ENCODE peak calls at places on chromosomes 3 and 15, in seven cellular contexts. One of them, this sample, is unnamed.

GRCh38 chr3:169945313-169945712 is 21.3 kb upstream of the SEC62 start:
- DNase-seq in fibroblast of pulmonary artery: peak; percentile 12
- DNase-seq in BE2C: no peak
- DNase-seq in GM06990: peak; percentile 75
- DNase-seq in ascending aorta: peak; percentile 20
- DNase-seq in cardiac fibroblast: peak; percentile 35
- DNase-seq in heart left ventricle: peak; percentile 38
- DNase-seq in this sample: no peak

GRCh38 chr3:29493109-29493508 is 212.2 kb downstream of the RBMS3 start:
- DNase-seq in heart left ventricle: no peak
- DNase-seq in fibroblast of pulmonary artery: no peak
- DNase-seq in ascending aorta: no peak
- DNase-seq in cardiac fibroblast: no peak
- DNase-seq in GM06990: no peak
- DNase-seq in BE2C: no peak
- DNase-seq in this sample: no peak

GRCh38 chr3:51830986-51831385 is 30.4 kb upstream of the IQCF2 start:
- DNase-seq in heart left ventricle: no peak
- DNase-seq in fibroblast of pulmonary artery: no peak
- DNase-seq in GM06990: no peak
- DNase-seq in cardiac fibroblast: no peak
- DNase-seq in BE2C: no peak
- DNase-seq in ascending aorta: no peak
- DNase-seq in this sample: no peak

GRCh38 chr3:42439461-42440075 is 29.2 kb upstream of the LYZL4 start:
- DNase-seq in heart left ventricle: no peak
- DNase-seq in cardiac fibroblast: no peak
- DNase-seq in ascending aorta: no peak
- DNase-seq in GM06990: no peak
- DNase-seq in BE2C: no peak
- DNase-seq in fibroblast of pulmonary artery: no peak
- DNase-seq in this sample: no peak

GRCh38 chr3:123732447-123732846 is 147.6 kb upstream of the HACD2 start:
- DNase-seq in GM06990: no peak
- DNase-seq in fibroblast of pulmonary artery: no peak
- DNase-seq in cardiac fibroblast: no peak
- DNase-seq in BE2C: no peak
- DNase-seq in heart left ventricle: no peak
- DNase-seq in ascending aorta: no peak
- DNase-seq in this sample: peak; percentile 93

GRCh38 chr3:123791417-123791816 is 92.7 kb downstream of the MYLK start:
- DNase-seq in fibroblast of pulmonary artery: peak; percentile 94
- DNase-seq in heart left ventricle: no peak
- DNase-seq in cardiac fibroblast: peak; percentile 88
- DNase-seq in GM06990: no peak
- DNase-seq in BE2C: no peak
- DNase-seq in ascending aorta: no peak
- DNase-seq in this sample: no peak

GRCh38 chr3:63142681-63143080 is 135.4 kb upstream of the SYNPR start:
- DNase-seq in BE2C: no peak
- DNase-seq in heart left ventricle: no peak
- DNase-seq in ascending aorta: no peak
- DNase-seq in fibroblast of pulmonary artery: no peak
- DNase-seq in GM06990: no peak
- DNase-seq in cardiac fibroblast: no peak
- DNase-seq in this sample: no peak

GRCh38 chr3:112027839-112028238 is 6.7 kb upstream of the TMPRSS7 start:
- DNase-seq in GM06990: no peak
- DNase-seq in fibroblast of pulmonary artery: peak; percentile 18
- DNase-seq in heart left ventricle: no peak
- DNase-seq in cardiac fibroblast: no peak
- DNase-seq in ascending aorta: no peak
- DNase-seq in BE2C: no peak
- DNase-seq in this sample: no peak

GRCh38 chr15:68276668-68277067 is 877 bp upstream of the FEM1B start:
- DNase-seq in ascending aorta: no peak
- DNase-seq in cardiac fibroblast: no peak
- DNase-seq in BE2C: no peak
- DNase-seq in fibroblast of pulmonary artery: no peak
- DNase-seq in heart left ventricle: no peak
- DNase-seq in GM06990: no peak
- DNase-seq in this sample: no peak

GRCh38 chr3:144771401-144771870 is 799.8 kb downstream of the DIPK2A start:
- DNase-seq in fibroblast of pulmonary artery: peak; percentile 85
- DNase-seq in cardiac fibroblast: peak; percentile 91
- DNase-seq in ascending aorta: no peak
- DNase-seq in heart left ventricle: no peak
- DNase-seq in BE2C: no peak
- DNase-seq in GM06990: no peak
- DNase-seq in this sample: no peak

GRCh38 chr3:98343647-98344507 is 9.8 kb upstream of the OR5K4 start:
- DNase-seq in BE2C: peak; percentile 65
- DNase-seq in cardiac fibroblast: peak; percentile 22
- DNase-seq in fibroblast of pulmonary artery: peak; percentile 46
- DNase-seq in GM06990: no peak
- DNase-seq in heart left ventricle: no peak
- DNase-seq in ascending aorta: no peak
- DNase-seq in this sample: peak; percentile 55
- TF ChIP-seq CTCF in BE2C: peak; percentile 95
- TF ChIP-seq CTCF in cardiac fibroblast: peak; percentile 59
- TF ChIP-seq CTCF in fibroblast of pulmonary artery: peak; percentile 60
- TF ChIP-seq CTCF in GM06990: peak; percentile 85
- TF ChIP-seq CTCF in heart left ventricle: no peak
- TF ChIP-seq CTCF in ascending aorta: no peak
- TF ChIP-seq CTCF in this sample: peak; percentile 75

GRCh38 chr3:187742351-187743171 is 2.7 kb downstream of the BCL6 start:
- DNase-seq in ascending aorta: no peak
- DNase-seq in GM06990: no peak
- DNase-seq in BE2C: no peak
- DNase-seq in fibroblast of pulmonary artery: peak; percentile 57
- DNase-seq in heart left ventricle: peak; percentile 71
- DNase-seq in cardiac fibroblast: peak; percentile 52
- DNase-seq in this sample: no peak
- TF ChIP-seq CTCF in ascending aorta: no peak
- TF ChIP-seq CTCF in GM06990: no peak
- TF ChIP-seq CTCF in BE2C: no peak
- TF ChIP-seq CTCF in fibroblast of pulmonary artery: no peak
- TF ChIP-seq CTCF in heart left ventricle: no peak
- TF ChIP-seq CTCF in cardiac fibroblast: no peak
- TF ChIP-seq CTCF in this sample: no peak

GRCh38 chr3:147395975-147396708 is 10.2 kb downstream of the ZIC4 start:
- DNase-seq in heart left ventricle: no peak
- DNase-seq in GM06990: no peak
- DNase-seq in BE2C: no peak
- DNase-seq in fibroblast of pulmonary artery: no peak
- DNase-seq in ascending aorta: no peak
- DNase-seq in cardiac fibroblast: no peak
- DNase-seq in this sample: no peak

GRCh38 chr3:147398841-147399534 is 7.4 kb downstream of the ZIC4 start:
- DNase-seq in heart left ventricle: no peak
- DNase-seq in cardiac fibroblast: no peak
- DNase-seq in fibroblast of pulmonary artery: no peak
- DNase-seq in GM06990: no peak
- DNase-seq in BE2C: no peak
- DNase-seq in ascending aorta: no peak
- DNase-seq in this sample: no peak

GRCh38 chr3:147397911-147398809 is 8.2 kb downstream of the ZIC4 start:
- DNase-seq in fibroblast of pulmonary artery: no peak
- DNase-seq in GM06990: no peak
- DNase-seq in cardiac fibroblast: no peak
- DNase-seq in heart left ventricle: no peak
- DNase-seq in BE2C: no peak
- DNase-seq in ascending aorta: no peak
- DNase-seq in this sample: no peak

GRCh38 chr3:147396709-147397046 is 9.7 kb downstream of the ZIC4 start:
- DNase-seq in heart left ventricle: no peak
- DNase-seq in ascending aorta: no peak
- DNase-seq in BE2C: no peak
- DNase-seq in GM06990: no peak
- DNase-seq in cardiac fibroblast: no peak
- DNase-seq in fibroblast of pulmonary artery: no peak
- DNase-seq in this sample: no peak

DNA sequence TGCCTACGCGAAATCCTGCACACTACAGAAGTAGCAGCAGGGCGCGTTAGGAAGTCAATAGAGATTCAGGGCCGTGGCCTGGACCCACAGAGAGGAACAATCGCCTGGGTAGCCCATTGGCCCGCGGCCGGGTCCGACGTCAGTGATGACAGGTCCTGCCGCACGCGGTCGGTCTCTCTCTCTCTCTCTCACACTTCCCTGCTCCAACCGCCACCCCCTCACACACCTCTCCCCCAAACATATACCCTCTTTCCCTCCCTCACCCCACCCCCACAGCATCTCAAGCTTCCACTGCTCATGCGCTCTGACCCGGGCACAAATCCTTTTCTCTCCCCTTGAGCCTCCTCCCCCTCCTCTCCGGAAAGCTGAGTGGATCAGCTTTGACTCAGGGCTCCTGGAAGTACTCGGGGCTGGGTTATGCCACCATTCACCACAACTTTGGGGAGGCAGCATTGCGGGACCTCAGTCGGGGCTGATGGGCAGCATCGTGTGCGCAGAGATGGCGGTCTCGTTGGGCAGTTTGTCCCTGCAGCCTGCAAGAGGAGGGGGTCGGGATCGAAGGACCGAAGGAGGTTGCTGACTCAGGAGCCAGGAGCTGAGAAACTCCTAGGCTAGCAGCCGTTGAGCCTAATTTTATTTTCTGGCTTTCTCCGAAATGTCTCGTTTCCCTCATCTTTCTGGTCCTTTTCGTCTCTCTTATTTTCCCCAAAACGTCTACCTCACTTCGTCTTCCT is 9.0 kb downstream of the ZIC4 start:
- DNase-seq in heart left ventricle: no peak
- DNase-seq in GM06990: no peak
- DNase-seq in fibroblast of pulmonary artery: no peak
- DNase-seq in BE2C: no peak
- DNase-seq in ascending aorta: no peak
- DNase-seq in cardiac fibroblast: no peak
- DNase-seq in this sample: no peak
- TF ChIP-seq CTCF in heart left ventricle: no peak
- TF ChIP-seq CTCF in GM06990: no peak
- TF ChIP-seq CTCF in fibroblast of pulmonary artery: no peak
- TF ChIP-seq CTCF in BE2C: no peak
- TF ChIP-seq CTCF in ascending aorta: no peak
- TF ChIP-seq CTCF in cardiac fibroblast: no peak
- TF ChIP-seq CTCF in this sample: no peak

GRCh38 chr15:22838292-22839042 is at the start of gene NIPA2:
- DNase-seq in heart left ventricle: peak; percentile 99
- DNase-seq in cardiac fibroblast: peak; percentile 99
- DNase-seq in GM06990: peak; percentile 99
- DNase-seq in fibroblast of pulmonary artery: peak; percentile 98
- DNase-seq in BE2C: peak; percentile 99
- DNase-seq in ascending aorta: peak; percentile 94
- DNase-seq in this sample: peak; percentile 95
- TF ChIP-seq CTCF in heart left ventricle: no peak
- TF ChIP-seq CTCF in cardiac fibroblast: no peak
- TF ChIP-seq CTCF in GM06990: peak; percentile 15
- TF ChIP-seq CTCF in fibroblast of pulmonary artery: no peak
- TF ChIP-seq CTCF in BE2C: no peak
- TF ChIP-seq CTCF in ascending aorta: peak; percentile 3
- TF ChIP-seq CTCF in this sample: peak; percentile 59

GRCh38 chr3:13657660-13658435 is 108.9 kb downstream of the FBLN2 start:
- DNase-seq in ascending aorta: no peak
- DNase-seq in GM06990: peak; percentile 37
- DNase-seq in BE2C: peak; percentile 59
- DNase-seq in cardiac fibroblast: peak; percentile 41
- DNase-seq in fibroblast of pulmonary artery: peak; percentile 38
- DNase-seq in heart left ventricle: peak; percentile 49
- DNase-seq in this sample: peak; percentile 29
- TF ChIP-seq CTCF in ascending aorta: peak; percentile 62
- TF ChIP-seq CTCF in GM06990: peak; percentile 93
- TF ChIP-seq CTCF in BE2C: peak; percentile 74
- TF ChIP-seq CTCF in cardiac fibroblast: peak; percentile 94
- TF ChIP-seq CTCF in fibroblast of pulmonary artery: peak; percentile 83
- TF ChIP-seq CTCF in heart left ventricle: peak; percentile 84
- TF ChIP-seq CTCF in this sample: peak; percentile 96